ENCODE peak calls at places on chromosomes 13 and 19, in ten cellular contexts. I, A, Y, D, N, W, K, F, C and L are unnamed samples.

GRCh38 chr19:54262066-54262465 is 5.0 kb upstream of the LILRB5 start:
- DNase-seq in I (no peak), A (no peak), Y (no peak), D (no peak), N (no peak), W (no peak), K (no peak), F (no peak), C (no peak), L (no peak)

GRCh38 chr19:47723573-47723923 is 10.3 kb downstream of the EHD2 start:
- DNase-seq in I (peak; percentile 77), A (peak; percentile 74), Y (peak; percentile 66), D (no peak), N (peak; percentile 88), W (no peak), K (no peak), F (peak; percentile 83), C (peak; percentile 92), L (peak; percentile 65)

GRCh38 chr13:34682406-34682805 is 259.7 kb upstream of the NBEA start:
- DNase-seq in I (no peak), A (no peak), Y (no peak), D (no peak), N (no peak), W (no peak), K (peak; percentile 38), F (no peak), C (no peak), L (no peak)

GRCh38 chr13:97226013-97226412 is 3.9 kb downstream of the MBNL2 start:
- DNase-seq in I (peak; percentile 61), A (no peak), Y (no peak), D (no peak), N (no peak), W (no peak), K (no peak), F (peak; percentile 47), C (no peak), L (no peak)

GRCh38 chr19:1812426-1813196 is 535 bp upstream of the ATP8B3 start:
- DNase-seq in I (peak; percentile 92), A (peak; percentile 85), Y (peak; percentile 96), D (peak; percentile 86), N (peak; percentile 79), W (peak; percentile 93), K (peak; percentile 96), F (peak; percentile 79), C (peak; percentile 84), L (peak; percentile 94)

GRCh38 chr13:72651196-72651595 is 76.2 kb downstream of the MZT1 start:
- DNase-seq in I (no peak), A (no peak), Y (peak; percentile 18), D (no peak), N (peak; percentile 2), W (no peak), K (peak; percentile 58), F (no peak), C (no peak), L (no peak)

GRCh38 chr19:13016628-13017305 is 21.5 kb downstream of the NFIX start:
- DNase-seq in I (no peak), A (no peak), Y (no peak), D (no peak), N (no peak), W (no peak), K (peak; percentile 75), F (no peak), C (no peak), L (no peak)

GRCh38 chr19:13022859-13023636 is 27.8 kb downstream of the NFIX start:
- DNase-seq in I (peak; percentile 73), A (peak; percentile 92), Y (peak; percentile 80), D (no peak), N (peak; percentile 74), W (no peak), K (peak; percentile 77), F (no peak), C (peak; percentile 98), L (peak; percentile 87)

GRCh38 chr19:41548954-41549688 is 26.8 kb upstream of the CEACAM21 start:
- DNase-seq in I (no peak), A (no peak), Y (no peak), D (peak; percentile 83), N (no peak), W (no peak), K (peak; percentile 48), F (no peak), C (no peak), L (no peak)

GRCh38 chr13:45737571-45738002 is 35.5 kb downstream of the CBY2 start:
- DNase-seq in I (no peak), A (no peak), Y (no peak), D (no peak), N (no peak), W (no peak), K (no peak), F (no peak), C (no peak), L (no peak)

GRCh38 chr13:110872034-110872767 is 42.7 kb downstream of the ANKRD10 start:
- DNase-seq in I (no peak), A (peak; percentile 42), Y (no peak), D (no peak), N (no peak), W (no peak), K (no peak), F (no peak), C (no peak), L (no peak)

GRCh38 chr13:97932006-97932405 is 21.5 kb upstream of the IPO5 start:
- DNase-seq in I (no peak), A (no peak), Y (no peak), D (no peak), N (no peak), W (no peak), K (no peak), F (no peak), C (no peak), L (no peak)

GRCh38 chr19:1261512-1261862 is 7.6 kb upstream of the CIRBP start:
- DNase-seq in I (no peak), A (no peak), Y (no peak), D (no peak), N (no peak), W (no peak), K (peak; percentile 81), F (no peak), C (no peak), L (no peak)

GRCh38 chr19:18789883-18790565 is 1.1 kb downstream of the COMP start:
- DNase-seq in I (peak; percentile 41), A (no peak), Y (no peak), D (no peak), N (no peak), W (peak; percentile 27), K (peak; percentile 87), F (no peak), C (no peak), L (no peak)

GRCh38 chr13:33260168-33261098 is 25.1 kb downstream of the STARD13 start:
- DNase-seq in I (peak; percentile 46), A (no peak), Y (no peak), D (no peak), N (no peak), W (no peak), K (no peak), F (no peak), C (no peak), L (no peak)

GRCh38 chr19:29583196-29584006 is 22.7 kb upstream of the POP4 start:
- DNase-seq in I (no peak), A (no peak), Y (no peak), D (no peak), N (no peak), W (no peak), K (no peak), F (no peak), C (no peak), L (no peak)

GRCh38 chr13:41960195-41960699 is 662 bp downstream of the VWA8 start:
- DNase-seq in I (peak; percentile 36), A (no peak), Y (peak; percentile 38), D (no peak), N (no peak), W (no peak), K (no peak), F (no peak), C (peak; percentile 14), L (no peak)

GRCh38 chr13:29573190-29573589 is 22.3 kb downstream of the SLC7A1 start:
- DNase-seq in I (peak; percentile 78), A (peak; percentile 50), Y (peak; percentile 71), D (no peak), N (no peak), W (no peak), K (no peak), F (no peak), C (no peak), L (no peak)

DNA sequence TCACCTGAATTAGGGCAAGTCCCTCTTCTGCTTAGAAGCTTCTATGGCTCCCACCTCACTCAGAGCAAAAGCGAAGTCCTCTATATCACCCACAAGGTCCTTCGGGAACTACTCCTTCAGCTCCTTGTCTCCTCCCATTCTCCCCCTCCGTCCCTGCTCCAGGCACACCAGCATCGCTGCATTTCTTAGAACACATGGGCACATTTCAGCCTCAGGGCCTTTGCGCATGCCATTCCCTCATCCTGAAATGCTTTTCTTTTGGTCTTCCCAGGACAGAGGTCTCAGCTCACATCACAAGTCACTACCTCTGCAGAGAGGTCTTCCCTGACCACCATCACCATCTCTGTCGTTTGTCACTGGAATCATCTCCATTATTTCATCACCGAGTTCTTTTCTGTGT is 4.0 kb downstream of the S1PR5 start:
- DNase-seq in I (no peak), A (no peak), Y (no peak), D (no peak), N (no peak), W (no peak), K (no peak), F (no peak), C (no peak), L (no peak)
- H3K27me3 ChIP-seq in I (no peaks in the 10 kb centered on the region), A (peaks cover 6% of the 10 kb centered on the region), Y (no peaks in the 10 kb centered on the region), D (peaks cover 24% of the 10 kb centered on the region), N (no peaks in the 10 kb centered on the region), W (peaks cover 57% of the 10 kb centered on the region), K (peaks cover 80% of the 10 kb centered on the region), F (no peaks in the 10 kb centered on the region), C (peaks cover 53% of the 10 kb centered on the region), L (peaks cover 92% of the 10 kb centered on the region)

GRCh38 chr13:105814902-105815250 is 720.6 kb downstream of the EFNB2 start:
- DNase-seq in I (no peak), A (no peak), Y (no peak), D (no peak), N (no peak), W (no peak), K (no peak), F (no peak), C (no peak), L (no peak)
- H3K27ac ChIP-seq in I (no peak overlapping the region), A (no peak overlapping the region), Y (no peak overlapping the region), D (no peak overlapping the region), N (no peak overlapping the region), W (no peak overlapping the region), K (no peak overlapping the region), F (peak overlapping the region; percentile 76), C (no peak overlapping the region), L (no peak overlapping the region)

GRCh38 chr13:75432045-75432444 is 49.9 kb downstream of the TBC1D4 start:
- DNase-seq in I (no peak), A (no peak), Y (no peak), D (no peak), N (no peak), W (no peak), K (no peak), F (no peak), C (no peak), L (no peak)
- TF ChIP-seq CTCF in I (no peak), A (no peak), Y (no peak), D (no peak), N (no peak), W (no peak), K (no peak), F (no peak), C (no peak), L (no peak)

GRCh38 chr13:91355826-91356710 is 8.6 kb downstream of the MIR17HG start:
- DNase-seq in I (no peak), A (no peak), Y (no peak), D (no peak), N (no peak), W (no peak), K (no peak), F (no peak), C (no peak), L (no peak)
- H3K27me3 ChIP-seq in I (no peaks in the 10 kb centered on the region), A (no peaks in the 10 kb centered on the region), Y (no peaks in the 10 kb centered on the region), D (no peaks in the 10 kb centered on the region), N (no peaks in the 10 kb centered on the region), W (no peaks in the 10 kb centered on the region), K (no peaks in the 10 kb centered on the region), F (no peaks in the 10 kb centered on the region), C (no peaks in the 10 kb centered on the region), L (no peaks in the 10 kb centered on the region)